ENCODE peak calls at places on chromosomes 16 and 17, in five cellular contexts. O is H1, T is neuronal stem cell, Q is H9, R is mesenchymal stem cell. C is an unnamed sample.

GRCh38 chr16:29743827-29744531 is 1.8 kb downstream of the C16orf54 start:
- DNase-seq in T (no peak), Q (no peak), R (no peak), O (no peak), C (no peak)

GRCh38 chr17:41806685-41807445 is 4.9 kb downstream of the P3H4 start:
- DNase-seq in R (no peak), T (no peak), Q (no peak), O (no peak), C (no peak)

GRCh38 chr17:82698974-82699442 is 510 bp upstream of the RAB40B start:
- DNase-seq in R (no peak), Q (no peak), O (no peak), T (peak; percentile 40), C (no peak)

GRCh38 chr17:83068641-83069570 is 10.5 kb upstream of the METRNL start:
- DNase-seq in Q (no peak), O (no peak), R (no peak), T (no peak), C (no peak)

GRCh38 chr17:17841620-17842025 is 4.8 kb upstream of the SREBF1 start:
- DNase-seq in R (peak; percentile 57), Q (peak; percentile 49), T (no peak), O (no peak), C (peak; percentile 18)

GRCh38 chr17:83204230-83204725 is 124.9 kb downstream of the METRNL start:
- DNase-seq in O (no peak), Q (no peak), R (no peak), T (no peak), C (no peak)

GRCh38 chr17:42230225-42230624 is 35.9 kb upstream of the GHDC start:
- DNase-seq in O (no peak), T (no peak), Q (no peak), R (no peak), C (no peak)

GRCh38 chr16:67719778-67720144 is 645 bp upstream of the GFOD2 start:
- DNase-seq in O (no peak), R (peak; percentile 80), T (peak; percentile 27), Q (no peak), C (peak; percentile 39)

GRCh38 chr16:48623304-48624016 is 13.5 kb upstream of the N4BP1 start:
- DNase-seq in T (peak; percentile 76), R (peak; percentile 87), O (peak; percentile 59), Q (peak; percentile 87), C (peak; percentile 80)

GRCh38 chr16:79316004-79316458 is 284.5 kb downstream of the MAF start:
- DNase-seq in T (no peak), R (no peak), Q (no peak), O (no peak), C (no peak)

GRCh38 chr17:64063766-64064224 is 43.4 kb upstream of the ICAM2 start:
- DNase-seq in O (peak; percentile 43), T (peak; percentile 36), R (peak; percentile 31), Q (peak; percentile 94), C (peak; percentile 77)

GRCh38 chr16:78227855-78228254 is 128.4 kb downstream of the WWOX start:
- DNase-seq in T (no peak), O (no peak), R (peak; percentile 19), Q (peak; percentile 42), C (no peak)

GRCh38 chr17:1709403-1709891 is 730 bp downstream of the TLCD2 start:
- DNase-seq in T (no peak), Q (peak; percentile 48), R (peak; percentile 68), O (no peak), C (peak; percentile 82)

GRCh38 chr17:17042851-17043667 is 802 bp downstream of the MPRIP start:
- DNase-seq in O (no peak), Q (peak; percentile 49), T (peak; percentile 20), R (peak; percentile 67), C (peak; percentile 67)

GRCh38 chr16:53372942-53373871 is 61.1 kb upstream of the RBL2 start:
- DNase-seq in O (peak; percentile 38), Q (peak; percentile 60), R (no peak), T (no peak), C (peak; percentile 90)

GRCh38 chr16:79093554-79093967 is 507.0 kb downstream of the MAF start:
- DNase-seq in O (no peak), T (no peak), R (no peak), Q (no peak), C (peak; percentile 7)

GRCh38 chr16:4752351-4753100 is 14.4 kb downstream of the ZNF500 start:
- DNase-seq in O (no peak), T (no peak), Q (no peak), R (no peak), C (no peak)

GRCh38 chr17:1033503-1033902 is 36.6 kb downstream of the TIMM22 start:
- DNase-seq in O (no peak), T (no peak), Q (no peak), R (no peak), C (no peak)

GRCh38 chr17:83109793-83110645 is 30.6 kb downstream of the METRNL start:
- DNase-seq in O (no peak), R (peak; percentile 88), Q (no peak), T (no peak), C (peak; percentile 84)

GRCh38 chr16:73878616-73879015 is 418.0 kb upstream of the PSMD7 start:
- DNase-seq in Q (no peak), O (no peak), R (peak; percentile 49), T (no peak), C (peak; percentile 63)

GRCh38 chr16:58022601-58023371 is 2.8 kb upstream of the MMP15 start:
- DNase-seq in Q (no peak), O (no peak), T (no peak), R (no peak), C (no peak)

GRCh38 chr16:58485184-58485887 is 14.6 kb upstream of the NDRG4 start:
- DNase-seq in Q (no peak), T (no peak), R (no peak), O (no peak), C (no peak)

GRCh38 chr17:45225964-45226530 is 4.4 kb downstream of the FMNL1 start:
- DNase-seq in R (no peak), T (no peak), Q (peak; percentile 42), O (no peak), C (peak; percentile 21)

GRCh38 chr16:58127634-58128033 is 1.5 kb downstream of the CFAP20 start:
- DNase-seq in R (peak; percentile 34), Q (no peak), O (no peak), T (no peak), C (no peak)

GRCh38 chr16:27199747-27200146 is 3.6 kb upstream of the KDM8 start:
- DNase-seq in O (no peak), R (peak; percentile 10), Q (no peak), T (no peak), C (no peak)

GRCh38 chr17:27946521-27946920 is 53.4 kb upstream of the LYRM9 start:
- DNase-seq in Q (no peak), R (no peak), T (no peak), O (no peak), C (no peak)

GRCh38 chr17:73343168-73343634 is 31.4 kb upstream of the CDC42EP4 start:
- DNase-seq in T (peak; percentile 95), R (peak; percentile 85), Q (peak; percentile 94), O (peak; percentile 75), C (no peak)

GRCh38 chr17:29376667-29377268 is 13.4 kb upstream of the TAOK1 start:
- DNase-seq in R (peak; percentile 90), Q (peak; percentile 54), T (peak; percentile 42), O (no peak), C (peak; percentile 20)

GRCh38 chr17:14381606-14382005 is 80.7 kb downstream of the HS3ST3B1 start:
- DNase-seq in R (no peak), Q (no peak), O (no peak), T (no peak), C (no peak)

GRCh38 chr17:36918260-36918691 is 19.0 kb upstream of the LHX1 start:
- DNase-seq in R (no peak), O (no peak), Q (peak; percentile 67), T (no peak), C (no peak)

DNA sequence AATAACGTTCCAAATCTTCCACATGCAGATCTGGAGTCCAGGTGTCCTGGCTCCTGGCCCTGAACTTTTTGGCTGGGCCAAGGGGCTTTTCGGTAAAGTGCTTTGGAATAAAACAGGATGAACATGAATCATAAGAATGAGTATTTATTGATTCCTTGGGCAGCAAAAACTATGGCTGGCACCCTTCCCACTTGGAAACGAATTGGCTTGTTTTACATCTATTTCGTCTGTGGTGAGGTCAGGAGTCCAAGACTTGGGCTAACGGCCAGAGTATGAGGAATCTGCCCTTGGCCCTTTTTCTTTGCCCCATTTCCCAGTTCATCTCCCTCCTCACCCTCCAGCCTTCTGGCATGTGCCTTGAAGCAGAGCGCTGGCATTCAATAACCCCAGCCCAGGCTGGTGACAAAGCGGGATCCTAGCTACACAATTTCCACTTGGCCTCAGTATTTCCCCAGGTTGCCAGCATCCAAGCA is 4.1 kb upstream of the UBTF start:
- DNase-seq in T (no peak), O (no peak), Q (no peak), R (no peak), C (no peak)
- H3K23ac ChIP-seq in T (no peak overlapping the region), O (no peak overlapping the region), Q (no peak overlapping the region), R (no peak overlapping the region), C (no peak overlapping the region)

DNA sequence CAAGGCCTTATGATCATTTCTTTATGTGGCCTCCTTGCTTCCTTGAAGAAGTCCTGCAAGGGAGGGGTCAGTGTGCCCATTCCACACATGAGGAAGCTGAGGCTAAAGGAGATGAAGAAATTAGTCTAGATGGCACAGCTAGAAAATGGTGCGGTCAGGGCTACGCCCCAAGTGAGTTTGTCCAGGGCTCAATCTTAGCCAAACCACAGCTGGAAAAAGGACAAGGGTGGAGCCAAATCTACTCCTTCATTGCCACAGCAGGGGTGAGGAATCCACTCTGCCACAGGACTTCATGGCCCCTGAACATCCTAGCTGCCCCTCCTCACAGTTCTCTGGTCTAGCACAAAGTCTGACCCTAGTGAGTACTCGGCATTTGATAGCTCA is 16.2 kb downstream of the BEAN1 start:
- DNase-seq in R (no peak), T (no peak), Q (no peak), O (no peak), C (no peak)
- H2AFZ ChIP-seq in R (no peak overlapping the region), T (no peak overlapping the region), Q (no peak overlapping the region), O (no peak overlapping the region), C (no peak overlapping the region)

GRCh38 chr16:81606039-81606438 is 161.4 kb downstream of the CMIP start:
- DNase-seq in T (no peak), Q (no peak), R (no peak), O (no peak), C (no peak)
- H2BK12ac ChIP-seq in T (no peak overlapping the region), Q (no peak overlapping the region), R (no peak overlapping the region), O (no peak overlapping the region), C (peak overlapping the region; percentile 51)

GRCh38 chr17:81682565-81683207 is 911 bp downstream of the ARL16 start:
- DNase-seq in O (no peak), T (no peak), Q (no peak), R (peak; percentile 50), C (no peak)
- H3K23ac ChIP-seq in O (no peak overlapping the region), T (peak overlapping the region; percentile 94), Q (no peak overlapping the region), R (no peak overlapping the region), C (no peak overlapping the region)